ENCODE peak calls at places on chromosome 18, in seven cellular contexts. Q is fibroblast of lung, N is lung, D is PC-3, F is GM12878, V is aorta, C is Karpas-422. O is an unnamed sample.

GRCh38 chr18:74682141-74682997 is 84.7 kb downstream of the ZNF407 start:
- DNase-seq in Q (peak; percentile 35), F (no peak), D (no peak), N (no peak), V (no peak), C (no peak), O (no peak)

GRCh38 chr18:78595924-78596573 is 383.6 kb upstream of the SALL3 start:
- DNase-seq in Q (no peak), C (no peak), D (no peak), V (no peak), F (no peak), N (no peak), O (no peak)

GRCh38 chr18:8506251-8507049 is 102.8 kb upstream of the RAB12 start:
- DNase-seq in F (no peak), C (no peak), D (no peak), N (no peak), Q (no peak), V (no peak), O (no peak)

GRCh38 chr18:59517446-59518171 is 158.5 kb upstream of the LMAN1 start:
- DNase-seq in F (no peak), N (no peak), D (peak; percentile 15), Q (peak; percentile 22), V (no peak), C (no peak), O (no peak)

GRCh38 chr18:66754335-66754734 is 150.4 kb upstream of the CDH19 start:
- DNase-seq in D (peak; percentile 43), N (no peak), Q (no peak), F (no peak), V (no peak), C (no peak), O (no peak)

GRCh38 chr18:50853863-50854271 is 25.1 kb upstream of the ME2 start:
- DNase-seq in F (no peak), N (no peak), C (no peak), D (peak; percentile 29), V (peak; percentile 60), Q (peak; percentile 81), O (no peak)

GRCh38 chr18:37674570-37674969 is 109.0 kb upstream of the CELF4 start:
- DNase-seq in F (no peak), V (no peak), C (no peak), D (no peak), N (no peak), Q (no peak), O (no peak)

GRCh38 chr18:35438480-35439234 is 59.1 kb downstream of the INO80C start:
- DNase-seq in V (no peak), N (no peak), F (no peak), Q (no peak), D (peak; percentile 6), C (no peak), O (no peak)

GRCh38 chr18:13406770-13407169 is 188.2 kb downstream of the LDLRAD4 start:
- DNase-seq in C (no peak), Q (no peak), D (no peak), N (no peak), F (no peak), V (no peak), O (no peak)

GRCh38 chr18:63505566-63506335 is 29.0 kb downstream of the SERPINB5 start:
- DNase-seq in F (no peak), N (no peak), D (peak; percentile 75), Q (no peak), V (no peak), C (peak; percentile 88), O (no peak)

GRCh38 chr18:37375181-37375580 is 190.4 kb downstream of the CELF4 start:
- DNase-seq in F (no peak), N (no peak), Q (no peak), D (no peak), C (no peak), V (no peak), O (no peak)

GRCh38 chr18:8946046-8946838 is 156.3 kb upstream of the NDUFV2 start:
- DNase-seq in Q (peak; percentile 98), N (no peak), D (peak; percentile 94), V (no peak), F (no peak), C (no peak), O (no peak)

GRCh38 chr18:72155327-72155726 is 388.8 kb downstream of the CBLN2 start:
- DNase-seq in V (no peak), F (no peak), C (no peak), Q (peak; percentile 12), N (no peak), D (no peak), O (peak; percentile 17)

GRCh38 chr18:57353137-57353939 is 981 bp downstream of the ST8SIA3 start:
- DNase-seq in F (no peak), D (no peak), Q (no peak), N (no peak), C (no peak), V (no peak), O (no peak)

GRCh38 chr18:32349728-32350395 is 120.8 kb downstream of the GAREM1 start:
- DNase-seq in C (no peak), N (peak; percentile 76), F (no peak), D (peak; percentile 73), V (peak; percentile 79), Q (peak; percentile 98), O (peak; percentile 24)

GRCh38 chr18:10579079-10579867 is 53.4 kb downstream of the NAPG start:
- DNase-seq in D (peak; percentile 80), N (no peak), C (peak; percentile 28), F (no peak), V (no peak), Q (peak; percentile 66), O (no peak)

GRCh38 chr18:3062798-3063563 is 50.0 kb upstream of the LPIN2 start:
- DNase-seq in C (peak; percentile 79), N (peak; percentile 61), Q (no peak), F (no peak), V (peak; percentile 77), D (peak; percentile 57), O (peak; percentile 40)

GRCh38 chr18:47294801-47295200 is 43.3 kb upstream of the SKOR2 start:
- DNase-seq in N (no peak), D (no peak), V (no peak), Q (no peak), C (no peak), F (no peak), O (no peak)

GRCh38 chr18:36296591-36297418 is 708 bp upstream of the FHOD3 start:
- DNase-seq in V (peak; percentile 82), Q (peak; percentile 86), D (peak; percentile 48), F (no peak), C (no peak), N (peak; percentile 36), O (peak; percentile 30)

GRCh38 chr18:60826346-60826745 is 453.8 kb upstream of the MC4R start:
- DNase-seq in N (no peak), C (no peak), Q (no peak), V (no peak), F (no peak), D (peak; percentile 6), O (no peak)

GRCh38 chr18:22203035-22203434 is 33.6 kb downstream of the GATA6 start:
- DNase-seq in F (no peak), Q (no peak), V (no peak), D (no peak), N (no peak), C (no peak), O (no peak)
- H3K4me1 ChIP-seq in F (no peaks in the 10 kb centered on the region), Q (no peaks in the 10 kb centered on the region), V (peaks cover 12% of the 10 kb centered on the region), D (no peaks in the 10 kb centered on the region), N (peaks cover 22% of the 10 kb centered on the region), C (no peaks in the 10 kb centered on the region), O (no peaks in the 10 kb centered on the region)

GRCh38 chr18:23421277-23421676 is 31.8 kb upstream of the RIOK3 start:
- DNase-seq in V (no peak), Q (no peak), N (no peak), C (no peak), D (no peak), F (no peak), O (no peak)

GRCh38 chr18:23428821-23429220 is 24.3 kb upstream of the RIOK3 start:
- DNase-seq in C (no peak), N (no peak), D (no peak), V (no peak), Q (no peak), F (no peak), O (no peak)

GRCh38 chr18:23424616-23425015 is 28.5 kb upstream of the RIOK3 start:
- DNase-seq in C (no peak), V (no peak), N (no peak), Q (no peak), F (no peak), D (no peak), O (no peak)

DNA sequence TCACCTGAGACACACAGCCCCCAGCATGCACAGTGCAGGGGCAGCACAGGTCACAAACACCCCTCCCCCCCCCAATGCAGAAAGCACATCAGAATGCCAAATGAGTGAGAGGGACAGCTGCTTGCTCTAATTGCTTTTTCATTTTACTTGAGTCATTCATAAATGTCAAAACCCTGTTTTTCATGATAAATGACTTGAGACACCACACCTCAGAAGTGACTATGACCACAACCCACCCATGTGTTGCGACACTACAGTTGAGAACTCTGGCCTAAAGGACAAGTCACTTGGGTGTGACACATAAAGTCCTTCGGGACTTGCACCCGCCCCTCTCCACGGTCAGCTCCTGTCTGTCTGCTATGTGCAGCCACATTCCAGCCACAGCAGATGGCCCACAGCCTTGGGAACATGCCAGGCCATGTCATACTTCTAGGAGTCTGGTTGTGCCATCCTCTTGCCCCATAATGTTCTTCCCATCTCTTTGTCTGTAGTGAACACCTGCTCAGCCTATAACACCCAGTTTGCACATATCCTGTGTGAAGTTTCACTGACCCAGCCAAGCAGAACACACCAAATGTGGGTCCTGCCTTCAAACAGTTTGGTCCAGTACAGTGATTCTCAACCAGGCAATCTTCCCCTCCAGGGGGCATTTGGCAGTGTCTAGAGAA is 30.2 kb upstream of the RIOK3 start:
- DNase-seq in D (peak; percentile 91), C (peak; percentile 72), N (peak; percentile 65), V (no peak), Q (peak; percentile 54), F (peak; percentile 92), O (no peak)
- H3K27ac ChIP-seq in D (peak overlapping the region; percentile 36), C (peak overlapping the region; percentile 84), N (no peak overlapping the region), V (no peak overlapping the region), Q (no peak overlapping the region), F (peak overlapping the region; percentile 62), O (no peak overlapping the region)

GRCh38 chr18:2050016-2050415 is 521.3 kb downstream of the METTL4 start:
- DNase-seq in F (no peak), N (no peak), D (no peak), Q (peak; percentile 59), V (no peak), C (no peak), O (no peak)
- H3K4me3 ChIP-seq in F (no peak overlapping the region), N (no peak overlapping the region), D (no peak overlapping the region), Q (no peak overlapping the region), V (no peak overlapping the region), C (no peak overlapping the region), O (no peak overlapping the region)

GRCh38 chr18:23239350-23239692 is 104.0 kb downstream of the CABLES1 start:
- DNase-seq in Q (no peak), V (no peak), D (no peak), F (no peak), C (no peak), N (no peak), O (no peak)

GRCh38 chr18:23237524-23238151 is 102.4 kb downstream of the CABLES1 start:
- DNase-seq in C (peak; percentile 69), N (peak; percentile 59), F (peak; percentile 81), D (no peak), V (peak; percentile 81), Q (peak; percentile 73), O (peak; percentile 12)

GRCh38 chr18:23238152-23238531 is 102.9 kb downstream of the CABLES1 start:
- DNase-seq in D (no peak), C (no peak), V (peak; percentile 73), N (peak; percentile 76), Q (peak; percentile 92), F (no peak), O (peak; percentile 49)

GRCh38 chr18:23239885-23240608 is 104.8 kb downstream of the CABLES1 start:
- DNase-seq in V (no peak), Q (no peak), C (no peak), D (no peak), F (no peak), N (no peak), O (no peak)

GRCh38 chr18:23238651-23239349 is 103.5 kb downstream of the CABLES1 start:
- DNase-seq in D (no peak), F (no peak), V (no peak), C (no peak), N (no peak), Q (peak; percentile 64), O (no peak)
- H3K4me1 ChIP-seq in D (no peaks in the 10 kb centered on the region), F (peaks cover 50% of the 10 kb centered on the region), V (no peaks in the 10 kb centered on the region), C (peaks cover 68% of the 10 kb centered on the region), N (peaks cover 6% of the 10 kb centered on the region), Q (peaks cover 5% of the 10 kb centered on the region), O (peaks cover 3% of the 10 kb centered on the region)